ENCODE peak calls at places on chromosomes 11 and 22, in four cellular contexts. V is HepG2, P is neural progenitor cell, X is PC-3. S is an unnamed sample.

GRCh38 chr11:45766469-45766868 is 38.5 kb upstream of the SLC35C1 start:
- DNase-seq in V (no peak), P (no peak), X (no peak), S (no peak)

GRCh38 chr22:37563153-37564081 is 3.1 kb downstream of the CDC42EP1 start:
- DNase-seq in X (peak; percentile 92), V (peak; percentile 97), P (no peak), S (peak; percentile 95)

GRCh38 chr11:78562398-78562797 is 12.3 kb downstream of the NARS2 start:
- DNase-seq in V (no peak), X (peak; percentile 72), P (peak; percentile 11), S (no peak)

GRCh38 chr11:93537022-93537421 is 6.2 kb downstream of the SMCO4 start:
- DNase-seq in V (no peak), X (no peak), P (no peak), S (no peak)

GRCh38 chr11:131815631-131816030 is 445.2 kb downstream of the NTM start:
- DNase-seq in P (peak; percentile 91), V (no peak), X (no peak), S (no peak)

GRCh38 chr11:44004452-44004833 is 43.3 kb upstream of the ACCSL start:
- DNase-seq in P (no peak), V (no peak), X (no peak), S (no peak)

GRCh38 chr11:60710482-60710881 is 11.1 kb downstream of the MS4A8 start:
- DNase-seq in V (no peak), P (peak; percentile 22), X (peak; percentile 37), S (no peak)

GRCh38 chr11:19951558-19952083 is 208.7 kb downstream of the DBX1 start:
- DNase-seq in P (peak; percentile 77), V (peak; percentile 70), X (peak; percentile 87), S (peak; percentile 62)

GRCh38 chr11:75203641-75204011 is 36.9 kb upstream of the TPBGL start:
- DNase-seq in X (no peak), P (no peak), V (no peak), S (no peak)

GRCh38 chr22:44325718-44326548 is 13.2 kb upstream of the SHISAL1 start:
- DNase-seq in P (peak; percentile 38), V (no peak), X (peak; percentile 28), S (peak; percentile 31)

GRCh38 chr22:30968015-30968923 is at the start of gene MORC2:
- DNase-seq in X (peak; percentile 24), P (no peak), V (peak; percentile 58), S (no peak)

GRCh38 chr11:3971756-3972404 is 116.4 kb downstream of the STIM1 start:
- DNase-seq in V (no peak), X (peak; percentile 7), P (no peak), S (peak; percentile 26)

GRCh38 chr22:40035351-40035750 is 40.6 kb downstream of the FAM83F start:
- DNase-seq in X (no peak), P (no peak), V (no peak), S (no peak)

GRCh38 chr22:50722716-50723428 is 15.1 kb upstream of the ACR start:
- DNase-seq in X (no peak), P (no peak), V (no peak), S (no peak)
- H3K4me1 ChIP-seq in X (no peaks in the 10 kb centered on the region), P (peaks cover 5% of the 10 kb centered on the region), V (peaks cover 10% of the 10 kb centered on the region), S (no peaks in the 10 kb centered on the region)

GRCh38 chr11:126148317-126148716 is 63.1 kb downstream of the RPUSD4 start:
- DNase-seq in X (no peak), P (no peak), V (no peak), S (no peak)

GRCh38 chr11:126147268-126148111 is 64.0 kb downstream of the RPUSD4 start:
- DNase-seq in V (peak; percentile 94), P (peak; percentile 55), X (peak; percentile 37), S (no peak)

GRCh38 chr11:126149759-126150236 is 61.7 kb downstream of the RPUSD4 start:
- DNase-seq in V (no peak), P (no peak), X (no peak), S (no peak)

GRCh38 chr11:126145954-126146353 is 65.5 kb downstream of the RPUSD4 start:
- DNase-seq in V (no peak), P (no peak), X (no peak), S (no peak)

GRCh38 chr11:126146454-126147192 is 64.8 kb downstream of the RPUSD4 start:
- DNase-seq in X (no peak), V (peak; percentile 84), P (peak; percentile 96), S (no peak)
- H3K4me3 ChIP-seq in X (no peak overlapping the region), V (peak overlapping the region; percentile 46), P (peak overlapping the region; percentile 27), S (no peak overlapping the region)

GRCh38 chr11:119384332-119384731 is 2.8 kb upstream of the USP2 start:
- DNase-seq in X (no peak), V (no peak), P (no peak), S (no peak)

GRCh38 chr11:119388103-119388502 is 6.6 kb upstream of the USP2 start:
- DNase-seq in X (no peak), V (no peak), P (no peak), S (no peak)

GRCh38 chr11:119389611-119390254 is 8.2 kb upstream of the USP2 start:
- DNase-seq in X (peak; percentile 61), V (no peak), P (peak; percentile 63), S (no peak)
- TF ChIP-seq EZH2 in X (no peak), V (no peak), P (no peak), S (no peak)

DNA sequence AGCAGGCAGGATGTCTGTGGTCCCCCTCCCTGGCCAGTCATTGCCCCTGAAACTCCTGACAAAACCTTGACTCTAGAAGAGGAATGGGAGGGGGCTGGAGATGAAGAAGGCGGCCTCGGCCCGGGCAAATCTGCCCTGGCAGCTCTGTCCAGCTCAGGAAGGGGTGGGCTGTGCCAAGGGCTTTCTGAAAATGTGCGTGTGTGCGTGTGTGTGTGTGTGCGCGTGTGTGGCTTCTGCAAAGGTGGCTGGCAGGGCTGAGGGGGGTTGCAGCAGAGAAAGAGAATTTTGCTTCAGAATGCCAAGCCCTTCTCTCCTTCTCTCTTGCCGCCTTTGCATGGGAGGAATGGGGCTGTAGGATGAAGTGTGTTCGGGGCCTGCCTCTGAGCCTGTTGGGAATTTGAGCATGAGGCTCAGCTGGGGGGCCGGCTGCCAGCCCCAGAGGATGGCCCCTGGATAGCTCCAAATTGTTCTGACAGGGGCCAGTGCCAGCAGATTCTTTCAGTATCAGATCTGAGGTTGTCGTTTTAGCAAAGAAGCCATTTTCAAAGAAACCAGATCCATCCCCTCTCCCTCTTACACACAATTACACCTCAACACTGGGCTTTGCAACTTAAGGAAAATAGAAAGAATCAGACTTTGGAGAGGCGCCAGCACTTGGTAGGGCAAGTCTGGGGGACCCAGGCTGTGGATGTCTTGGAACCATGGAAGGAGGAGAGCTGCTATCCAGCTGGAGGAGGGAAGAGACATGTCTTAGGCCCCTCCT is 3.5 kb downstream of the TIMP3 start:
- DNase-seq in P (peak; percentile 11), V (no peak), X (no peak), S (no peak)
- H3K4me1 ChIP-seq in P (peaks cover 36% of the 10 kb centered on the region), V (peaks cover 80% of the 10 kb centered on the region), X (no peaks in the 10 kb centered on the region), S (peaks cover 21% of the 10 kb centered on the region)

DNA sequence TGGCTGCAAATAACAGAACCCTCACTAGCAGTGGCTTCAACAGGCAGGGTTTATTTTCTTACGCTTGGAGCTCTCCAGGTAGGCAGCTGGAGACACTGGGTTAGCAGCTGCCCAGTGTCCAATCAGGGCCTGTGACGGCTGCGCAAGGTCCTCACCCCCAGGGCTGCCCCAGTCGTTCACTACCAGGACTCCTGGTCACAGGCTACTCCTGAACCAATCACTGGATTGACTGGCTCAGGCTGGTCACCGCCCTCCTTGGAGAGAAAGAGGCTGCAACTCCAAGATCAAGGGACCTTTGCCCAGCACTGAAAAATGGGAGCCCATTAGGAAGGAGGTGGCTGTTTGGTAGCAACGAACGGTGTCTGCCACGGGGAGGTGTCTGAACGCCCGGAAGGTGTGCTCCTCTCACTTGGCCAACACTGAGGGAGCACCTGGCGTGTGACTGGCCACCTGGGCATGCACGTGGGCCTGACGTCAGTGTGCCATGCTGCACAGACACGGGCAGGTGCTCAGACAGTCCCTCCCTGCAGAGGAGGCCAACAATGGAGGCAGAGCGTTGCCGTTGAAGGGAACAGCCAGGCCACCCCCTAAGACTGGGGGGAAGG is 5.1 kb downstream of the ARSA start:
- DNase-seq in X (no peak), P (no peak), V (peak; percentile 68), S (peak; percentile 48)
- H3K4me3 ChIP-seq in X (no peak overlapping the region), P (no peak overlapping the region), V (no peak overlapping the region), S (no peak overlapping the region)

GRCh38 chr11:65834202-65834601 is 439 bp downstream of the SNX32 start:
- DNase-seq in V (no peak), P (no peak), X (no peak), S (no peak)

GRCh38 chr11:65827774-65828156 is 6.0 kb upstream of the SNX32 start:
- DNase-seq in V (no peak), P (no peak), X (no peak), S (no peak)

GRCh38 chr11:65829459-65829858 is 4.3 kb upstream of the SNX32 start:
- DNase-seq in V (no peak), P (no peak), X (no peak), S (no peak)

DNA sequence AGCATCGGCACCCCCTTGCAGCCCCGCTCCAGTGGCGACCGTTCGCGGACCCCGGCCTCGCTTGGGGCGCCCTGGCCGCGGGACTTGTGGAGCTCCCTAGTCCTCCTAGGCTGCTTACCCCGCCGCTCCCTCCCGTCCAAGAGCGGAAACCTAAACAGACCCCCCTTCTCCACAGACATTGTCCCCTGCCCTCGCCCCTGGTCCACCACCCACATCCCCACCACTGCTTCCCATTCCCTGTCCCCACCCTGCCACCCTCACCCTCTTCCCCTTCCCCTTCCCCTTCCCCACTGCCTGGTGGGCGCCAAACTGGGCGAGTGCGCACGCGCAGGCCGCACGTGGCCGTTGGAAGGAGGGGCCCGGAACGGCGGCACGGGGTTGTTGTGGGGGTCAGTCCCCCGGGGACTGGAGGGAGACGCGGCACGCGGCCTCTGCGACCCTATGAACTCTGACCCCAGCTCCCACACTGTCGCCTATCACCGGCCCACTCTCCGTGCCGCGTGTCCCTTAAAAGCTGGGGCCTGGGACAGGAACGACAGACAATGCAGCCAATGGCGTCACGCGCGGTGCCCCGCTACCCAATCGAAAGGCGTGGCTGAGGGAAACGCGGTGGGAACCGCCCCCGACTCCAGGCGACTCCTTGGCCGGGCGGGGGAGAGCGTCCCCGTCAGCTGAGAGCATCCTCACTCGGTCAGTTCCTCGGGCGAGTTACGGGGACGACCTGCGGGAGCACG is at the start of gene SNX32:
- DNase-seq in V (no peak), X (peak; percentile 82), P (peak; percentile 97), S (peak; percentile 84)
- TF ChIP-seq EZH2 in V (no peak), X (no peak), P (peak; percentile 30), S (no peak)

DNA sequence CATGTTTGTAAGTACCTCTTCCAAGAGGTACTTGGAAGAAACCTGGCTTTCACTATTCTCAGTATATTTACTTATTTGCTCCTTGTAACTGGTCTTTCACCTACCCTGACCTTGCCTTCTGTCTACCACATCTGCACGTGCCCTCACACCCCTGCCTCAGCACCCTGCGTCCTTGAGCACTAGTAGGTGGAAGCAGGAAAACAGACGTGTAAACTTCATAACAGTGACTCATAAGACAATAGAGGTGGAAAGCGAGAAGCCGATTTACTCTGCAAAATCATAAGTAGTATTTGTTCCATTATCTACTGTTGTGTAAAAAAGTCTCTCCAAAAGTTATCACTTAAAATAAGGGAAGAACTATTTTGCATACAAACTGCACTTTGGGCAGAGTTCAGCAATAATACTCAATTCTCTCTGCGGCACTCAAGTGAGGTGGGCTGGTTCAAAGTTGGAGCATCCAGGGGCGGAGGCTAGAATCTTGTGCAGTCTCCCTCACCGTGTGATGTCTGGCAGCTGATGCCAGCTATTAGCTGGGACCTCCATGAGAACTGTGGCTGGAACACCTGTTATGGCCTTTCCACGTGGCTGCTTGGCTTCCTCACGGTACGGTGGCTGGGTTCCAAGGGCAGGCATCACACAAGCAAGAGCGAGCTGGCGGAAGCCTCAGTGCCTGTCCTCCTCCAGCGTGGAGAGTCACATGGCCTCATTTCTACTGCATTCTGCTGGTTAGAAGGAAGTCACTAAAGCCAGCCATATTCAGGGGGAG is 30.4 kb downstream of the PACS1 start:
- DNase-seq in P (no peak), V (no peak), X (no peak), S (no peak)
- H3K4me1 ChIP-seq in P (no peaks in the 10 kb centered on the region), V (peaks cover 9% of the 10 kb centered on the region), X (no peaks in the 10 kb centered on the region), S (peaks cover 3% of the 10 kb centered on the region)